ENCODE peak calls at places on chromosome 7, in ten cellular contexts. M, F, H, C, R, Q, L, T, O and N are unnamed samples.

GRCh38 chr7:37452346-37452745 is 3.7 kb upstream of the ELMO1 start:
- DNase-seq in H (peak; percentile 17), C (no peak), O (no peak), T (no peak), R (no peak), M (no peak), F (no peak), Q (no peak), L (no peak), N (no peak)

GRCh38 chr7:44884553-44885393 is 557 bp downstream of the PURB start:
- DNase-seq in M (peak; percentile 72), O (peak; percentile 77), Q (peak; percentile 93), L (peak; percentile 56), R (peak; percentile 59), F (peak; percentile 70), C (peak; percentile 46), H (peak; percentile 57), T (no peak), N (peak; percentile 55)

GRCh38 chr7:83648464-83649241 is at the start of gene SEMA3E:
- DNase-seq in H (peak; percentile 79), T (peak; percentile 15), Q (no peak), F (peak; percentile 2), O (peak; percentile 36), C (peak; percentile 20), R (no peak), L (no peak), M (no peak), N (peak; percentile 32)

GRCh38 chr7:105304040-105304895 is 84.5 kb downstream of the SRPK2 start:
- DNase-seq in R (no peak), T (peak; percentile 56), M (no peak), C (no peak), L (no peak), Q (no peak), F (no peak), O (no peak), H (no peak), N (no peak)

GRCh38 chr7:92508949-92509348 is 19.4 kb downstream of the PEX1 start:
- DNase-seq in M (no peak), Q (no peak), F (no peak), O (no peak), H (no peak), L (no peak), R (no peak), C (no peak), T (no peak), N (no peak)

GRCh38 chr7:114109299-114109698 is 190.5 kb upstream of the PPP1R3A start:
- DNase-seq in F (no peak), R (no peak), C (no peak), L (no peak), M (no peak), H (no peak), T (no peak), O (no peak), Q (no peak), N (no peak)

GRCh38 chr7:24283559-24283899 is 461 bp upstream of the NPY start:
- DNase-seq in C (no peak), R (no peak), H (peak; percentile 61), T (no peak), M (no peak), O (no peak), Q (no peak), L (no peak), F (no peak), N (no peak)

GRCh38 chr7:24727165-24728120 is 29.8 kb downstream of the GSDME start:
- DNase-seq in R (no peak), C (no peak), M (no peak), H (no peak), T (no peak), O (no peak), Q (no peak), L (no peak), F (no peak), N (no peak)

GRCh38 chr7:101299511-101300464 is 21.8 kb downstream of the IFT22 start:
- DNase-seq in R (no peak), F (no peak), L (no peak), M (peak; percentile 52), T (no peak), O (no peak), C (no peak), Q (no peak), H (peak; percentile 64), N (no peak)

GRCh38 chr7:152543801-152544200 is 108.0 kb upstream of the KMT2C start:
- DNase-seq in R (no peak), H (peak; percentile 75), M (peak; percentile 51), T (no peak), O (no peak), Q (no peak), F (no peak), C (no peak), L (no peak), N (no peak)

GRCh38 chr7:8154290-8154689 is 107.7 kb downstream of the ICA1 start:
- DNase-seq in L (no peak), F (no peak), H (no peak), R (no peak), Q (no peak), T (no peak), C (no peak), O (peak; percentile 50), M (peak; percentile 31), N (no peak)

GRCh38 chr7:5774790-5775189 is 6.7 kb downstream of the RNF216 start:
- DNase-seq in C (peak; percentile 21), F (no peak), M (no peak), T (no peak), L (no peak), O (no peak), H (no peak), R (no peak), Q (no peak), N (no peak)

GRCh38 chr7:158847451-158847866 is 8.9 kb upstream of the DYNC2I1 start:
- DNase-seq in C (no peak), R (no peak), Q (no peak), M (no peak), O (no peak), F (no peak), T (no peak), L (no peak), H (no peak), N (no peak)

GRCh38 chr7:139355320-139355719 is 4.4 kb upstream of the LUC7L2 start:
- DNase-seq in O (no peak), F (no peak), C (no peak), T (no peak), H (no peak), R (no peak), M (no peak), Q (no peak), L (no peak), N (no peak)

GRCh38 chr7:103445228-103446020 is 583 bp downstream of the SLC26A5 start:
- DNase-seq in M (peak; percentile 86), T (no peak), O (peak; percentile 5), F (peak; percentile 15), C (no peak), Q (no peak), R (no peak), L (no peak), H (peak; percentile 60), N (no peak)

GRCh38 chr7:150388709-150389531 is 9.8 kb downstream of the ZNF775 start:
- DNase-seq in M (no peak), Q (peak; percentile 78), T (no peak), L (peak; percentile 69), H (peak; percentile 70), O (no peak), F (no peak), C (peak; percentile 88), R (peak; percentile 80), N (peak; percentile 75)

DNA sequence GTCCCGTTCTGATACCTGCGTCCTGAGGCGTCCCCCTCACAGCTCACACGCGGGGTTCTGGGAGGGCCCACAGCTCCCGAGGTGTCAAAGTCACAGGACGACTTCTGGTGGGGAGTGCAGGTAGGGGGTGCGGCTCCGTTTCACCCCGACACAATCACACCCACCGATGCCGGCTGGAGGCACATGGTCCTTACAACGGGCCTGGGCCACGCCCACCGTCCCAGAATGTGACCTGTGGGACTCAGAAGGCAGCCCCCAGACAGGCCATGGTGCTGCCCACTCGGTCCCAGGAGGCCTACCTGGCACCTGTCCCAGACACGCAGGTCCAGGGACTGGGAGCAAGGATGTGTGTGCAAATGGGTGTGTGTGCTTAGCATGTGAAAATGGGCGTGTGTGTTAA is 86.0 kb downstream of the UNCX start:
- DNase-seq in T (no peak), H (no peak), R (no peak), M (no peak), O (no peak), C (no peak), Q (peak; percentile 50), F (no peak), L (no peak), N (no peak)
- H3K27me3 ChIP-seq in T (no peaks in the 10 kb centered on the region), H (no peaks in the 10 kb centered on the region), R (peaks cover 29% of the 10 kb centered on the region), M (peaks cover 86% of the 10 kb centered on the region), O (no peaks in the 10 kb centered on the region), C (no peaks in the 10 kb centered on the region), Q (peaks cover 6% of the 10 kb centered on the region), F (peaks cover 58% of the 10 kb centered on the region), L (no peaks in the 10 kb centered on the region), N (peaks cover 29% of the 10 kb centered on the region)

GRCh38 chr7:154965014-154965413 is 37.9 kb downstream of the PAXIP1 start:
- DNase-seq in Q (no peak), T (no peak), F (peak; percentile 11), L (no peak), O (no peak), H (no peak), R (no peak), C (no peak), M (no peak), N (no peak)
- H3K4me1 ChIP-seq in Q (no peaks in the 10 kb centered on the region), T (no peaks in the 10 kb centered on the region), F (peaks cover 5% of the 10 kb centered on the region), L (no peaks in the 10 kb centered on the region), O (no peaks in the 10 kb centered on the region), H (no peaks in the 10 kb centered on the region), R (no peaks in the 10 kb centered on the region), C (no peaks in the 10 kb centered on the region), M (no peaks in the 10 kb centered on the region), N (no peaks in the 10 kb centered on the region)

GRCh38 chr7:120996333-120996982 is 7.9 kb downstream of the CPED1 start:
- DNase-seq in M (no peak), T (no peak), R (peak; percentile 78), L (no peak), H (no peak), O (peak; percentile 85), C (peak; percentile 85), F (peak; percentile 90), Q (no peak), N (peak; percentile 75)
- TF ChIP-seq POLR2AphosphoS5 in M (peak; percentile 24), T (no peak), R (no peak), L (no peak), H (no peak), O (no peak), C (no peak), F (peak; percentile 22), Q (peak; percentile 15), N (peak; percentile 32)

DNA sequence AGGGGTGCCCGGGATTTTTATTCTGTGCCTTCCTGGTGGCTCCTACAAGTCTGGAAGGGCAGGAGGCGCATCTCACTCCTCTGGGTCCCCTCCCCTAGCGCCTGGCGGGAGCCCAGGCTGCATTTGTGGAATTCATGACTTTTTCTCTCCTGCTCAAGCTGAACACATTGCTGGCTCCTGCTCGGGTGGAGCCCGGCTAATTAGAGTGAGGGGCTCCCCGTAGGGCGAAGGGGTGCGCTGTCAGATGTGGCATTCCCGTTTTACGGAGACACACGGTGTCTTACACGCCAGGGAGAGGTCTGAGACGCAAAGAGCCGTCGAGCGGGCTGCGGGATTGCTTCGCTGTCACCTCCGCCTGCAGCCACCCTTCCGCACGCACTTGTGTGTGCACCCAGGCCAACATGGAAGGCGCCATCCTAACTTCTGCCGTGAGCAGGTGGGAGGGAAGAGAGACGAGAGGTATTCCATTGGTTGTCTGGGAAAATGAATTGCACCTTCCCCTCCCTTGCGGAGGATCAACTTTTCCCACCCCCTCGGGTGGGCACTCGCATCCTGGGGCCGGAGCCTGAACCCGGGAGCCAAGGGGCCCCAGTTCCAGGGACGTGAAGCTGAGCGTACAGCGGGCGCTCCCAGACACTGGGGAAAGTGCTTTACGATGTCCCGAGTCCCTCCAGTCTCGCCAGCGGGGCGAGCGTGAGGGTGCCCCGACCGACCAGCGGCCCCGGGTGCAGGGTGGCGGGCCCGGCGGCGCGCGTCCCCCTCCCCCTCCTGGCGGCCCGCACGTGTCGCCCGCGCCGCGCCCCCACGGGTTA is 1.2 kb upstream of the IKZF1 start:
- DNase-seq in F (no peak), H (peak; percentile 63), R (no peak), M (peak; percentile 19), C (no peak), O (no peak), L (no peak), T (no peak), Q (peak; percentile 86), N (no peak)
- H3K27me3 ChIP-seq in F (no peaks in the 10 kb centered on the region), H (peaks cover 63% of the 10 kb centered on the region), R (peaks cover 49% of the 10 kb centered on the region), M (peaks cover 24% of the 10 kb centered on the region), C (no peaks in the 10 kb centered on the region), O (peaks cover 53% of the 10 kb centered on the region), L (no peaks in the 10 kb centered on the region), T (peaks cover 8% of the 10 kb centered on the region), Q (no peaks in the 10 kb centered on the region), N (no peaks in the 10 kb centered on the region)